ENCODE peak calls at places on chromosome 18, in six cellular contexts. R is GDM1, A is mammary epithelial cell, C is AG10803, X is A549, Y is H54. D is an unnamed sample.

GRCh38 chr18:48675912-48676311 is 137.1 kb downstream of the CTIF start:
- DNase-seq in X (no peak), A (no peak), C (no peak), R (no peak), Y (no peak), D (no peak)

GRCh38 chr18:623760-624620 is 27.2 kb downstream of the CLUL1 start:
- DNase-seq in X (peak), R (no peak), C (peak), Y (peak), A (peak), D (peak)

GRCh38 chr18:73168171-73168570 is 300.4 kb upstream of the NETO1 start:
- DNase-seq in C (no peak), A (no peak), R (no peak), Y (no peak), X (no peak), D (no peak)

GRCh38 chr18:35083174-35083712 is 42.0 kb downstream of the MAPRE2 start:
- DNase-seq in X (no peak), C (no peak), R (no peak), Y (no peak), A (no peak), D (no peak)

GRCh38 chr18:35191252-35192025 is 49.4 kb upstream of the ZNF397 start:
- DNase-seq in X (no peak), R (no peak), A (no peak), Y (no peak), C (no peak), D (no peak)

GRCh38 chr18:286515-287310 is 18.9 kb upstream of the THOC1 start:
- DNase-seq in A (no peak), Y (no peak), X (no peak), C (peak), R (no peak), D (peak)

GRCh38 chr18:9025104-9025838 is 77.2 kb upstream of the NDUFV2 start:
- DNase-seq in X (peak), A (peak), Y (peak), R (no peak), C (peak), D (no peak)

GRCh38 chr18:32019251-32019943 is 772 bp downstream of the RNF125 start:
- DNase-seq in A (peak), R (no peak), C (peak), Y (no peak), X (peak), D (peak)

GRCh38 chr18:26919656-26920055 is 54.1 kb upstream of the AQP4 start:
- DNase-seq in X (no peak), R (no peak), Y (no peak), C (no peak), A (peak), D (no peak)

GRCh38 chr18:50401888-50402287 is 27.0 kb downstream of the SKA1 start:
- DNase-seq in A (peak), C (peak), Y (no peak), X (peak), R (no peak), D (peak)

GRCh38 chr18:26650310-26651285 is 102.2 kb upstream of the KCTD1 start:
- DNase-seq in Y (no peak), A (no peak), C (no peak), X (no peak), R (no peak), D (no peak)

GRCh38 chr18:48442761-48443160 is 33.6 kb upstream of the ZBTB7C start:
- DNase-seq in C (no peak), R (no peak), Y (no peak), X (no peak), A (peak), D (no peak)

GRCh38 chr18:21769206-21769605 is 28.6 kb downstream of the MIB1 start:
- DNase-seq in A (no peak), C (peak), Y (no peak), X (no peak), R (no peak), D (no peak)

GRCh38 chr18:7856733-7857132 is 289.6 kb downstream of the PTPRM start:
- DNase-seq in A (peak), R (no peak), X (no peak), C (no peak), Y (no peak), D (no peak)

GRCh38 chr18:21991897-21992296 is 177.5 kb upstream of the GATA6 start:
- DNase-seq in R (no peak), C (no peak), A (no peak), X (no peak), Y (no peak), D (no peak)

GRCh38 chr18:72458256-72458655 is 85.9 kb downstream of the CBLN2 start:
- DNase-seq in A (no peak), C (no peak), X (no peak), R (no peak), Y (no peak), D (no peak)

GRCh38 chr18:70044626-70045025 is 97.0 kb upstream of the CD226 start:
- DNase-seq in A (peak), X (peak), C (peak), Y (peak), R (no peak), D (no peak)

GRCh38 chr18:68233043-68233442 is 481.9 kb downstream of the TMX3 start:
- DNase-seq in X (no peak), C (no peak), R (no peak), Y (no peak), A (no peak), D (no peak)

GRCh38 chr18:68262697-68263293 is 452.1 kb downstream of the TMX3 start:
- DNase-seq in Y (peak), R (no peak), C (peak), A (peak), X (no peak), D (no peak)

GRCh38 chr18:31592520-31593157 is 962 bp downstream of the TTR start:
- DNase-seq in Y (no peak), C (no peak), A (no peak), R (no peak), X (no peak), D (no peak)

GRCh38 chr18:24094561-24094960 is 44.3 kb upstream of the CABYR start:
- DNase-seq in R (no peak), A (no peak), X (no peak), Y (no peak), C (peak), D (peak)

GRCh38 chr18:26268454-26268853 is 42.2 kb downstream of the TAF4B start:
- DNase-seq in Y (no peak), C (no peak), A (peak), R (no peak), X (no peak), D (no peak)

GRCh38 chr18:58128286-58129018 is 84.4 kb downstream of the NEDD4L start:
- DNase-seq in A (no peak), X (no peak), C (no peak), Y (no peak), R (no peak), D (no peak)

GRCh38 chr18:37188016-37188791 is 359.3 kb downstream of the KIAA1328 start:
- DNase-seq in R (no peak), A (no peak), X (no peak), Y (no peak), C (peak), D (no peak)

GRCh38 chr18:7452331-7452730 is 114.8 kb upstream of the PTPRM start:
- DNase-seq in A (peak), Y (peak), C (peak), X (peak), R (peak), D (peak)

GRCh38 chr18:36158261-36158867 is 28.7 kb downstream of the ELP2 start:
- DNase-seq in X (no peak), C (peak), R (no peak), Y (peak), A (peak), D (no peak)

GRCh38 chr18:5627756-5628511 is 84.1 kb upstream of the EPB41L3 start:
- DNase-seq in A (no peak), R (no peak), Y (no peak), X (no peak), C (no peak), D (no peak)

GRCh38 chr18:79685971-79686370 is 6.4 kb downstream of the CTDP1 start:
- DNase-seq in C (no peak), X (no peak), R (no peak), A (no peak), Y (no peak), D (no peak)

GRCh38 chr18:35510071-35511010 is 12.6 kb upstream of the INO80C start:
- DNase-seq in A (no peak), X (no peak), Y (no peak), C (no peak), R (no peak), D (no peak)

GRCh38 chr18:36073676-36074075 is 6.3 kb upstream of the RPRD1A start:
- DNase-seq in X (no peak), A (no peak), C (no peak), R (no peak), Y (no peak), D (no peak)

GRCh38 chr18:76505611-76506010 is 10.6 kb upstream of the ZNF516 start:
- DNase-seq in A (no peak), Y (no peak), X (no peak), R (no peak), C (no peak), D (no peak)

GRCh38 chr18:26425148-26425531 is 123.2 kb downstream of the KCTD1 start:
- DNase-seq in C (peak), R (no peak), Y (no peak), A (peak), X (no peak), D (no peak)

GRCh38 chr18:50866765-50867164 is 12.2 kb upstream of the ME2 start:
- DNase-seq in A (no peak), C (no peak), Y (no peak), R (no peak), X (no peak), D (peak)

GRCh38 chr18:48227206-48227605 is 182.0 kb downstream of the ZBTB7C start:
- DNase-seq in R (no peak), A (peak), C (no peak), X (no peak), Y (no peak), D (no peak)